ENCODE peak calls at places on chromosomes 13 and 19, in four cellular contexts. R is stimulated activated CD8-positive, alpha-beta memory T cell treated with anti-CD3 and anti-CD28 coated beads, Interleukin-2, amount 100 ng/mL, for 1 hour; B is GM13977; X is uterus. G is an unnamed sample.

GRCh38 chr19:57280913-57281425 is 684 bp downstream of the ZNF460 start:
- DNase-seq in B (peak), X (no peak), R (no peak), G (no peak)

GRCh38 chr19:7900931-7901330 is 2.7 kb upstream of the MAP2K7 start:
- DNase-seq in R (no peak), B (no peak), X (no peak), G (no peak)

GRCh38 chr19:43439183-43440063 is 24.7 kb downstream of the TEX101 start:
- DNase-seq in B (no peak), X (no peak), R (no peak), G (no peak)

GRCh38 chr13:21752501-21752900 is 81.6 kb downstream of the FGF9 start:
- DNase-seq in X (no peak), B (no peak), R (no peak), G (no peak)

GRCh38 chr13:113976711-113977684 is 3.1 kb upstream of the C13orf46 start:
- DNase-seq in B (no peak), R (no peak), X (peak), G (no peak)

GRCh38 chr13:98509271-98510155 is 67.4 kb downstream of the STK24 start:
- DNase-seq in X (no peak), R (no peak), B (no peak), G (no peak)

GRCh38 chr19:15300533-15301194 is 31.7 kb downstream of the BRD4 start:
- DNase-seq in B (no peak), R (no peak), X (no peak), G (no peak)

GRCh38 chr19:19524053-19524452 is 4.7 kb upstream of the YJEFN3 start:
- DNase-seq in B (no peak), R (no peak), X (no peak), G (no peak)

GRCh38 chr13:44188257-44188656 is 185.4 kb upstream of the SERP2 start:
- DNase-seq in X (no peak), R (no peak), B (no peak), G (no peak)

GRCh38 chr13:36763322-36763721 is 55.7 kb upstream of the RFXAP start:
- DNase-seq in X (no peak), B (no peak), R (no peak), G (no peak)

GRCh38 chr13:102626928-102627327 is 30.1 kb downstream of the TPP2 start:
- DNase-seq in X (no peak), R (no peak), B (no peak), G (no peak)

GRCh38 chr19:14342809-14343208 is 38.4 kb upstream of the ADGRE5 start:
- DNase-seq in B (no peak), R (no peak), X (no peak), G (no peak)

GRCh38 chr19:22708983-22709382 is 74.9 kb downstream of the ZNF492 start:
- DNase-seq in X (no peak), B (no peak), R (no peak), G (no peak)

GRCh38 chr13:95155504-95155903 is 145.7 kb downstream of the ABCC4 start:
- DNase-seq in R (no peak), X (no peak), B (no peak), G (peak)

GRCh38 chr13:26280822-26281221 is 26.9 kb downstream of the CDK8 start:
- DNase-seq in X (no peak), R (no peak), B (no peak), G (no peak)

GRCh38 chr13:94800423-94800822 is 88.1 kb upstream of the SOX21 start:
- DNase-seq in X (no peak), B (no peak), R (no peak), G (no peak)

GRCh38 chr13:114087430-114087829 is 45.0 kb downstream of the RASA3 start:
- DNase-seq in B (no peak), X (no peak), R (no peak), G (no peak)

GRCh38 chr19:907183-907853 is 5.7 kb downstream of the R3HDM4 start:
- DNase-seq in X (no peak), B (peak), R (no peak), G (no peak)

GRCh38 chr13:40171566-40171965 is 494.9 kb downstream of the FOXO1 start:
- DNase-seq in B (no peak), X (no peak), R (no peak), G (no peak)

GRCh38 chr13:94716016-94716415 is 3.7 kb upstream of the SOX21 start:
- DNase-seq in R (no peak), B (no peak), X (no peak), G (no peak)

GRCh38 chr13:19159761-19160420 is 21.7 kb downstream of the TUBA3C start:
- DNase-seq in X (no peak), B (no peak), R (no peak), G (no peak)

GRCh38 chr19:58380037-58380735 is 644 bp downstream of the ZNF837 start:
- DNase-seq in X (no peak), R (no peak), B (no peak), G (no peak)